ENCODE peak calls at places on chromosome 11, in seven cellular contexts. X is NCI-H82, Y is GM12891, S is H54, O is NCI-H1417, Z is endothelial cell, I is Peyer's patch. M is an unnamed sample.

GRCh38 chr11:92811341-92811740 is 158.1 kb upstream of the MTNR1B start:
- DNase-seq in S (no peak), O (no peak), X (no peak), Z (no peak), Y (no peak), I (no peak), M (no peak)

GRCh38 chr11:114179234-114179941 is 116.8 kb upstream of the NNMT start:
- DNase-seq in I (peak), Z (no peak), Y (no peak), X (no peak), S (no peak), O (no peak), M (no peak)

GRCh38 chr11:11856638-11857037 is 14.9 kb downstream of the USP47 start:
- DNase-seq in X (no peak), Y (no peak), S (no peak), I (no peak), Z (no peak), O (no peak), M (no peak)

GRCh38 chr11:118306556-118306955 is 2.0 kb downstream of the CD3E start:
- DNase-seq in Y (no peak), S (no peak), X (no peak), I (no peak), Z (no peak), O (no peak), M (no peak)

GRCh38 chr11:68990995-68991780 is 10.4 kb upstream of the MRGPRD start:
- DNase-seq in I (no peak), O (no peak), S (no peak), Z (no peak), X (no peak), Y (no peak), M (no peak)

GRCh38 chr11:64619196-64619595 is 28.2 kb downstream of the SLC22A12 start:
- DNase-seq in Y (no peak), X (no peak), Z (no peak), S (no peak), I (no peak), O (no peak), M (no peak)

GRCh38 chr11:46778416-46778815 is 59.4 kb downstream of the F2 start:
- DNase-seq in Z (no peak), I (no peak), O (no peak), Y (no peak), X (no peak), S (no peak), M (no peak)

GRCh38 chr11:116931206-116931953 is 94.0 kb upstream of the APOA1 start:
- DNase-seq in I (peak), O (no peak), Z (no peak), Y (no peak), X (no peak), S (no peak), M (no peak)

GRCh38 chr11:70315726-70316125 is 45.2 kb downstream of the PPFIA1 start:
- DNase-seq in I (no peak), Z (no peak), Y (no peak), S (no peak), X (no peak), O (no peak), M (no peak)